ENCODE peak calls at places on chromosomes 4 and X, in four cellular contexts. E is hippocampal formation; J is CD4-positive, alpha-beta memory T cell; Y is tibial artery. C is an unnamed sample.

GRCh38 chr4:128711361-128711760 is 98.1 kb upstream of the JADE1 start:
- DNase-seq in E (no peak), Y (no peak), J (no peak), C (no peak)

GRCh38 chr4:83677656-83678055 is 141.7 kb downstream of the GPAT3 start:
- DNase-seq in J (no peak), Y (no peak), E (no peak), C (no peak)

GRCh38 chr4:125369098-125369497 is 54.3 kb downstream of the FAT4 start:
- DNase-seq in Y (no peak), J (no peak), E (no peak), C (no peak)

GRCh38 chrX:121876316-121876715 is 828.9 kb downstream of the GLUD2 start:
- DNase-seq in Y (no peak), J (no peak), E (no peak), C (no peak)

GRCh38 chrX:142860944-142861343 is 164.8 kb upstream of the SPANXN4 start:
- DNase-seq in Y (no peak), J (no peak), E (no peak), C (no peak)

GRCh38 chrX:72141372-72142004 is 9.8 kb upstream of the RTL5 start:
- DNase-seq in E (no peak), Y (no peak), J (no peak), C (no peak)

GRCh38 chr4:140163029-140163810 is 9.2 kb upstream of the MAML3 start:
- DNase-seq in E (no peak), Y (peak), J (no peak), C (no peak)

GRCh38 chr4:32163125-32163524 is 1443.0 kb downstream of the PCDH7 start:
- DNase-seq in J (no peak), Y (no peak), E (no peak), C (no peak)

GRCh38 chr4:117700111-117700892 is 334.0 kb upstream of the NDST3 start:
- DNase-seq in Y (no peak), J (no peak), E (no peak), C (no peak)

GRCh38 chrX:22666441-22666840 is 333.3 kb upstream of the DDX53 start:
- DNase-seq in J (no peak), Y (no peak), E (peak), C (no peak)

GRCh38 chr4:120616041-120616440 is 306.5 kb downstream of the PRDM5 start:
- DNase-seq in J (no peak), Y (no peak), E (no peak), C (no peak)

GRCh38 chrX:7086384-7086783 is 61.1 kb upstream of the STS start:
- DNase-seq in E (no peak), Y (no peak), J (no peak), C (no peak)

GRCh38 chr4:184306949-184307348 is 89.3 kb upstream of the ENPP6 start:
- DNase-seq in J (no peak), E (no peak), Y (no peak), C (no peak)

GRCh38 chrX:44873415-44874270 is 655 bp downstream of the KDM6A start:
- DNase-seq in Y (peak), J (peak), E (peak), C (peak)

GRCh38 chr4:127846061-127846460 is 34.6 kb upstream of the PLK4 start:
- DNase-seq in Y (no peak), E (no peak), J (no peak), C (no peak)

GRCh38 chr4:182576609-182577289 is 333.5 kb downstream of the TENM3 start:
- DNase-seq in Y (no peak), J (no peak), E (no peak), C (no peak)

GRCh38 chr4:53688186-53688790 is 97.0 kb upstream of the LNX1 start:
- DNase-seq in Y (no peak), J (no peak), E (no peak), C (no peak)

GRCh38 chr4:105496899-105497298 is 23.0 kb upstream of the PPA2 start:
- DNase-seq in E (no peak), J (no peak), Y (no peak), C (no peak)

GRCh38 chr4:144712775-144713174 is 66.8 kb downstream of the HHIP start:
- DNase-seq in Y (no peak), E (no peak), J (no peak), C (no peak)

GRCh38 chr4:112403072-112403945 is 106.1 kb downstream of the ALPK1 start:
- DNase-seq in Y (no peak), E (no peak), J (no peak), C (no peak)

GRCh38 chr4:128573781-128574508 is 235.6 kb upstream of the JADE1 start:
- DNase-seq in J (no peak), E (no peak), Y (no peak), C (no peak)

GRCh38 chrX:6228720-6229119 is at the start of gene NLGN4X:
- DNase-seq in E (peak), Y (no peak), J (no peak), C (no peak)

GRCh38 chrX:133390647-133391046 is 24.6 kb downstream of the GPC4 start:
- DNase-seq in J (no peak), E (no peak), Y (no peak), C (no peak)

GRCh38 chr4:155734951-155735350 is 23.9 kb upstream of the GUCY1B1 start:
- DNase-seq in E (no peak), J (no peak), Y (no peak), C (no peak)

GRCh38 chrX:28651186-28651585 is 63.9 kb downstream of the IL1RAPL1 start:
- DNase-seq in E (no peak), Y (no peak), J (no peak), C (no peak)

GRCh38 chrX:581717-582116 is 48.9 kb upstream of the SHOX start:
- DNase-seq in E (no peak), J (no peak), Y (no peak), C (no peak)